ENCODE peak calls at places on chromosomes 7 and 10, in six cellular contexts. One of them, this sample, is unnamed.

GRCh38 chr10:62380002-62380401 is 5.8 kb downstream of the ZNF365 start:
- DNase-seq in neuronal stem cell: no peak
- DNase-seq in H1: no peak
- DNase-seq in mesenchymal stem cell: peak; percentile 86
- DNase-seq in IMR-90: peak; percentile 92
- DNase-seq in trophoblast cell: peak; percentile 38
- DNase-seq in this sample: peak; percentile 18

GRCh38 chr7:32941996-32942782 is 15.1 kb upstream of the FKBP9 start:
- DNase-seq in neuronal stem cell: peak; percentile 36
- DNase-seq in trophoblast cell: peak; percentile 52
- DNase-seq in H1: no peak
- DNase-seq in IMR-90: peak; percentile 32
- DNase-seq in mesenchymal stem cell: peak; percentile 63
- DNase-seq in this sample: peak; percentile 55

GRCh38 chr10:78910886-78911285 is 157.9 kb upstream of the ZMIZ1 start:
- DNase-seq in trophoblast cell: no peak
- DNase-seq in IMR-90: no peak
- DNase-seq in neuronal stem cell: no peak
- DNase-seq in H1: no peak
- DNase-seq in mesenchymal stem cell: no peak
- DNase-seq in this sample: no peak

GRCh38 chr10:122149607-122150505 is 121.2 kb upstream of the BTBD16 start:
- DNase-seq in H1: no peak
- DNase-seq in IMR-90: no peak
- DNase-seq in mesenchymal stem cell: no peak
- DNase-seq in neuronal stem cell: no peak
- DNase-seq in trophoblast cell: no peak
- DNase-seq in this sample: no peak

GRCh38 chr10:111370101-111370500 is 293.3 kb downstream of the ADRA2A start:
- DNase-seq in IMR-90: no peak
- DNase-seq in mesenchymal stem cell: no peak
- DNase-seq in H1: no peak
- DNase-seq in neuronal stem cell: no peak
- DNase-seq in trophoblast cell: peak; percentile 81
- DNase-seq in this sample: peak; percentile 70

GRCh38 chr10:18719811-18720210 is 60.6 kb downstream of the ARL5B start:
- DNase-seq in trophoblast cell: no peak
- DNase-seq in H1: no peak
- DNase-seq in IMR-90: peak; percentile 26
- DNase-seq in neuronal stem cell: no peak
- DNase-seq in mesenchymal stem cell: no peak
- DNase-seq in this sample: no peak

GRCh38 chr7:11237742-11238141 is 264.1 kb downstream of the PHF14 start:
- DNase-seq in mesenchymal stem cell: peak; percentile 11
- DNase-seq in IMR-90: no peak
- DNase-seq in neuronal stem cell: no peak
- DNase-seq in trophoblast cell: peak; percentile 8
- DNase-seq in H1: no peak
- DNase-seq in this sample: no peak

GRCh38 chr10:23310443-23310842 is 34.2 kb downstream of the C10orf67 start:
- DNase-seq in neuronal stem cell: no peak
- DNase-seq in trophoblast cell: no peak
- DNase-seq in mesenchymal stem cell: no peak
- DNase-seq in IMR-90: no peak
- DNase-seq in H1: no peak
- DNase-seq in this sample: peak; percentile 39

GRCh38 chr10:34816067-34817002 is 1.2 kb upstream of the PARD3 start:
- DNase-seq in IMR-90: peak; percentile 30
- DNase-seq in mesenchymal stem cell: peak; percentile 67
- DNase-seq in neuronal stem cell: peak; percentile 23
- DNase-seq in H1: no peak
- DNase-seq in trophoblast cell: peak; percentile 67
- DNase-seq in this sample: peak; percentile 57

GRCh38 chr10:5492322-5492855 is 7.0 kb downstream of the CALML5 start:
- DNase-seq in neuronal stem cell: no peak
- DNase-seq in IMR-90: no peak
- DNase-seq in trophoblast cell: peak; percentile 83
- DNase-seq in H1: no peak
- DNase-seq in mesenchymal stem cell: no peak
- DNase-seq in this sample: no peak

GRCh38 chr10:107497024-107497423 is 332.5 kb upstream of the SORCS1 start:
- DNase-seq in H1: no peak
- DNase-seq in IMR-90: no peak
- DNase-seq in trophoblast cell: no peak
- DNase-seq in neuronal stem cell: no peak
- DNase-seq in mesenchymal stem cell: no peak
- DNase-seq in this sample: no peak

GRCh38 chr10:78182841-78183240 is 149.2 kb downstream of the RPS24 start:
- DNase-seq in IMR-90: no peak
- DNase-seq in neuronal stem cell: no peak
- DNase-seq in H1: no peak
- DNase-seq in trophoblast cell: no peak
- DNase-seq in mesenchymal stem cell: no peak
- DNase-seq in this sample: no peak

GRCh38 chr7:46681865-46682503 is 760.9 kb upstream of the IGFBP3 start:
- DNase-seq in mesenchymal stem cell: no peak
- DNase-seq in trophoblast cell: no peak
- DNase-seq in IMR-90: no peak
- DNase-seq in neuronal stem cell: no peak
- DNase-seq in H1: no peak
- DNase-seq in this sample: no peak

GRCh38 chr10:43904301-43904700 is 255.6 kb upstream of the ZNF32 start:
- DNase-seq in neuronal stem cell: no peak
- DNase-seq in trophoblast cell: no peak
- DNase-seq in H1: peak; percentile 53
- DNase-seq in mesenchymal stem cell: no peak
- DNase-seq in IMR-90: no peak
- DNase-seq in this sample: no peak

GRCh38 chr10:62033108-62033507 is 131.6 kb downstream of the ARID5B start:
- DNase-seq in neuronal stem cell: no peak
- DNase-seq in mesenchymal stem cell: no peak
- DNase-seq in trophoblast cell: no peak
- DNase-seq in H1: no peak
- DNase-seq in IMR-90: no peak
- DNase-seq in this sample: no peak

GRCh38 chr7:146449625-146450024 is 333.0 kb downstream of the CNTNAP2 start:
- DNase-seq in neuronal stem cell: no peak
- DNase-seq in mesenchymal stem cell: no peak
- DNase-seq in H1: no peak
- DNase-seq in trophoblast cell: no peak
- DNase-seq in IMR-90: no peak
- DNase-seq in this sample: no peak

GRCh38 chr10:6195376-6195775 is 7.4 kb upstream of the PFKFB3 start:
- DNase-seq in mesenchymal stem cell: no peak
- DNase-seq in trophoblast cell: no peak
- DNase-seq in H1: no peak
- DNase-seq in neuronal stem cell: no peak
- DNase-seq in IMR-90: peak; percentile 75
- DNase-seq in this sample: no peak

GRCh38 chr7:112068967-112069366 is 137.2 kb downstream of the DOCK4 start:
- DNase-seq in mesenchymal stem cell: no peak
- DNase-seq in H1: no peak
- DNase-seq in neuronal stem cell: no peak
- DNase-seq in trophoblast cell: no peak
- DNase-seq in IMR-90: no peak
- DNase-seq in this sample: no peak

GRCh38 chr7:112067609-112068540 is 138.3 kb downstream of the DOCK4 start:
- DNase-seq in IMR-90: no peak
- DNase-seq in mesenchymal stem cell: no peak
- DNase-seq in H1: no peak
- DNase-seq in neuronal stem cell: no peak
- DNase-seq in trophoblast cell: no peak
- DNase-seq in this sample: no peak

GRCh38 chr7:112065758-112066157 is 140.4 kb downstream of the DOCK4 start:
- DNase-seq in mesenchymal stem cell: no peak
- DNase-seq in H1: no peak
- DNase-seq in trophoblast cell: no peak
- DNase-seq in neuronal stem cell: no peak
- DNase-seq in IMR-90: no peak
- DNase-seq in this sample: no peak

GRCh38 chr7:112064627-112065385 is 141.4 kb downstream of the DOCK4 start:
- DNase-seq in H1: no peak
- DNase-seq in mesenchymal stem cell: no peak
- DNase-seq in IMR-90: no peak
- DNase-seq in trophoblast cell: peak; percentile 4
- DNase-seq in neuronal stem cell: no peak
- DNase-seq in this sample: peak; percentile 67

DNA sequence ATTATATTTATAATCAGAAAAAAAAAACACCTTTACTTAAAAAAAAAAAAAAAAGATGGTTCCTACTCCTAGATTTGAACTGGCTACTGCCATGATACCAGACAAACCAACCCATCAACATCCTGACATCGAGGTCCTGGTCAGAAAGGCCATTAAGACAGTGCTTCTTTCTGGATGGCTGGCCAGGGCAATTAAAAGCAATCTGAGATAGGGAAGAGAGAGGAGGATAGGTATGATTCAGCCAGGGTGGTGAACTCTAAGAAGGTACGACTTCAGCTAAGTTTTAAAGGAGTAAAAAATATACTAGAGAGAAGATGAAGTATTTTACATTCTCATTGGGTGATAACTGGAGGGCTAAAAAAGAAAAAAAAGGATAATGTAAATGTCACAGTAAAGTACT is 139.0 kb downstream of the DOCK4 start:
- DNase-seq in IMR-90: no peak
- DNase-seq in mesenchymal stem cell: no peak
- DNase-seq in neuronal stem cell: no peak
- DNase-seq in trophoblast cell: no peak
- DNase-seq in H1: no peak
- DNase-seq in this sample: no peak
- H3K4me3 ChIP-seq in IMR-90: no peak overlapping the region
- H3K4me3 ChIP-seq in mesenchymal stem cell: no peak overlapping the region
- H3K4me3 ChIP-seq in neuronal stem cell: no peak overlapping the region
- H3K4me3 ChIP-seq in trophoblast cell: no peak overlapping the region
- H3K4me3 ChIP-seq in H1: no peak overlapping the region
- H3K4me3 ChIP-seq in this sample: no peak overlapping the region

DNA sequence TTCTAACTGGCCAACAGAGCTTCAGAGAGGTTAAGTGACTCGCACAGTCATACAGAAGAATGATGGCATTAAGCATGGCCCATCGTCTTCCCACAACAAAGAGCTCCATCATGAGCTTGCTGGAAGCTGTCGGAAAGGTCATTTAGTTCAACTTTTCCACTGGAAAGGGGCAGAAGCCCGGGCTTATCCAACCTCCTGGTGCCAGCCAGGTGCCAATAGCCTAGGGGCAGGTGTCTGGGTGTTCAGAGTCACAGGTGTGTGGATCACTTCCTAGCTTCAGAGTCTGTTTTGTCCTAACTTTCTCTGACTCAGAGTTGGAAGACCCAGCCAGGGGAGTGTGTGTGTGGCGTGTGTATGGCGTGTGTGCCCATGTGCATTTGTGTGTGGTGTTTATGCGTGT is 1.3 kb upstream of the TRPV6 start:
- DNase-seq in H1: no peak
- DNase-seq in IMR-90: no peak
- DNase-seq in mesenchymal stem cell: no peak
- DNase-seq in neuronal stem cell: no peak
- DNase-seq in trophoblast cell: no peak
- DNase-seq in this sample: no peak
- H3K23ac ChIP-seq in H1: no peak overlapping the region
- H3K23ac ChIP-seq in IMR-90: no peak overlapping the region
- H3K23ac ChIP-seq in mesenchymal stem cell: no peak overlapping the region
- H3K23ac ChIP-seq in neuronal stem cell: no peak overlapping the region
- H3K23ac ChIP-seq in trophoblast cell: no peak overlapping the region
- H3K23ac ChIP-seq in this sample: no peak overlapping the region

DNA sequence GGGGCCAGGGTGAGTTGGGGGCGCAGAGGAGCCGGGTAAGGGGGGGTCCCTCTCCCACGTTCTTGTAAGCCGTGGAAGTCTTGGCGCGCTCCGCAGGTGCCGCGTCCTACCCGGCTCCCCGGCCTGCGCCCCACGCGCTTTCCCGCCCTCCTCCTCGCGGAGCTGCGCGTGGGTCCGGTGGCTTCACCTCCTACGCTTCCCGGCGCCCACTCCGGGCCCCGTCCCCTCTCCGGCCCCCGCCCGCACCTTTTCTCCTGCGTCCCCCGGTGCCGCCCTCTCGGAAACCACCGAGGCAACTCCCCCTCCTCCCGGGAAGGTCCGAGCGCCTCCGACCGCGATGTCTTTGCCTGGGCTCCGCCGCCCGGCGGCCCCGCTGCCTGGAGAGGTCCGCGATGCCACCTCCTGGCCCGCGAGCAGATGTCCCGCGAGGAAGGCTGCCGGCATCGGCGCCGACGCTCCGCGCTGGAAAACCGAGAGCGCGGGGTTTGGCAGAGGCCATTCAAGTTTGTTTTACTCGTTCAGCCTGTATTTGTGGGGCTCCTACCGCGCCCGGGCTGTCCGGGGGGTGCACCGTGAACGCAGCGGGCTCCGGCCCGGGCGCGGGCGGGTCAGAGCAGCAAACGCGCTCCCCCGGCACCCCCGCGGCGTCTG is 2.4 kb upstream of the NKX6-2 start:
- DNase-seq in IMR-90: peak; percentile 16
- DNase-seq in mesenchymal stem cell: peak; percentile 27
- DNase-seq in H1: no peak
- DNase-seq in trophoblast cell: no peak
- DNase-seq in neuronal stem cell: no peak
- DNase-seq in this sample: peak; percentile 41
- H3K4me3 ChIP-seq in IMR-90: no peak overlapping the region
- H3K4me3 ChIP-seq in mesenchymal stem cell: no peak overlapping the region
- H3K4me3 ChIP-seq in H1: peak overlapping the region; percentile 18
- H3K4me3 ChIP-seq in trophoblast cell: no peak overlapping the region
- H3K4me3 ChIP-seq in neuronal stem cell: peak overlapping the region; percentile 44
- H3K4me3 ChIP-seq in this sample: no peak overlapping the region

GRCh38 chr10:72888151-72888638 is 5.3 kb upstream of the OIT3 start:
- DNase-seq in neuronal stem cell: no peak
- DNase-seq in IMR-90: no peak
- DNase-seq in mesenchymal stem cell: no peak
- DNase-seq in trophoblast cell: no peak
- DNase-seq in H1: no peak
- DNase-seq in this sample: no peak

GRCh38 chr10:72890086-72890485 is 3.5 kb upstream of the OIT3 start:
- DNase-seq in trophoblast cell: no peak
- DNase-seq in neuronal stem cell: no peak
- DNase-seq in mesenchymal stem cell: no peak
- DNase-seq in H1: no peak
- DNase-seq in IMR-90: no peak
- DNase-seq in this sample: no peak

GRCh38 chr10:72895236-72895850 is 1.8 kb downstream of the OIT3 start:
- DNase-seq in H1: no peak
- DNase-seq in mesenchymal stem cell: no peak
- DNase-seq in trophoblast cell: no peak
- DNase-seq in neuronal stem cell: no peak
- DNase-seq in IMR-90: no peak
- DNase-seq in this sample: no peak

GRCh38 chr10:72889391-72889831 is 4.1 kb upstream of the OIT3 start:
- DNase-seq in IMR-90: peak; percentile 49
- DNase-seq in trophoblast cell: no peak
- DNase-seq in H1: no peak
- DNase-seq in neuronal stem cell: no peak
- DNase-seq in mesenchymal stem cell: no peak
- DNase-seq in this sample: no peak

GRCh38 chr10:72893136-72893798 is at the start of gene OIT3:
- DNase-seq in neuronal stem cell: no peak
- DNase-seq in H1: no peak
- DNase-seq in mesenchymal stem cell: no peak
- DNase-seq in IMR-90: no peak
- DNase-seq in trophoblast cell: no peak
- DNase-seq in this sample: no peak
- H3K23ac ChIP-seq in neuronal stem cell: no peak within 1 kb of the TSS
- H3K23ac ChIP-seq in H1: no peak within 1 kb of the TSS
- H3K23ac ChIP-seq in mesenchymal stem cell: no peak within 1 kb of the TSS
- H3K23ac ChIP-seq in IMR-90: no peak within 1 kb of the TSS
- H3K23ac ChIP-seq in trophoblast cell: no peak within 1 kb of the TSS
- H3K23ac ChIP-seq in this sample: no peak within 1 kb of the TSS

GRCh38 chr10:17307149-17307548 is 79.1 kb downstream of the VIM start:
- DNase-seq in mesenchymal stem cell: no peak
- DNase-seq in trophoblast cell: no peak
- DNase-seq in H1: no peak
- DNase-seq in IMR-90: no peak
- DNase-seq in neuronal stem cell: no peak
- DNase-seq in this sample: no peak
- H3K4me3 ChIP-seq in mesenchymal stem cell: no peak overlapping the region
- H3K4me3 ChIP-seq in trophoblast cell: no peak overlapping the region
- H3K4me3 ChIP-seq in H1: no peak overlapping the region
- H3K4me3 ChIP-seq in IMR-90: no peak overlapping the region
- H3K4me3 ChIP-seq in neuronal stem cell: no peak overlapping the region
- H3K4me3 ChIP-seq in this sample: no peak overlapping the region

This sample was measured in mesendoderm.